ENCODE peak calls at places on chromosomes 7 and 10, in five cellular contexts. One of them, this sample, is unnamed.

GRCh38 chr7:71625534-71625933 is 493.6 kb downstream of the GALNT17 start:
- DNase-seq in C1 segment of cervical spinal cord: no peak
- DNase-seq in WTC11: no peak
- DNase-seq in retina: no peak
- DNase-seq in amygdala: no peak
- DNase-seq in this sample: no peak

GRCh38 chr10:77317221-77317620 is 320.4 kb downstream of the KCNMA1 start:
- DNase-seq in C1 segment of cervical spinal cord: no peak
- DNase-seq in WTC11: no peak
- DNase-seq in retina: no peak
- DNase-seq in amygdala: no peak
- DNase-seq in this sample: no peak

GRCh38 chr7:29854257-29854938 is 48.1 kb downstream of the WIPF3 start:
- DNase-seq in C1 segment of cervical spinal cord: no peak
- DNase-seq in WTC11: no peak
- DNase-seq in retina: no peak
- DNase-seq in amygdala: no peak
- DNase-seq in this sample: no peak

GRCh38 chr10:127338391-127339108 is 142.2 kb upstream of the INSYN2A start:
- DNase-seq in C1 segment of cervical spinal cord: no peak
- DNase-seq in WTC11: no peak
- DNase-seq in retina: no peak
- DNase-seq in amygdala: no peak
- DNase-seq in this sample: no peak

GRCh38 chr7:138500892-138501291 is 40.8 kb downstream of the TRIM24 start:
- DNase-seq in C1 segment of cervical spinal cord: no peak
- DNase-seq in WTC11: no peak
- DNase-seq in retina: no peak
- DNase-seq in amygdala: no peak
- DNase-seq in this sample: no peak

GRCh38 chr7:24981544-24981951 is 1.6 kb upstream of the OSBPL3 start:
- DNase-seq in C1 segment of cervical spinal cord: peak; percentile 46
- DNase-seq in WTC11: peak; percentile 32
- DNase-seq in retina: peak; percentile 83
- DNase-seq in amygdala: peak; percentile 44
- DNase-seq in this sample: peak; percentile 31

GRCh38 chr7:41110186-41110585 is 592.7 kb downstream of the INHBA start:
- DNase-seq in C1 segment of cervical spinal cord: no peak
- DNase-seq in WTC11: no peak
- DNase-seq in retina: no peak
- DNase-seq in amygdala: no peak
- DNase-seq in this sample: no peak

GRCh38 chr7:139339025-139339424 is 2.1 kb upstream of the FMC1 start:
- DNase-seq in C1 segment of cervical spinal cord: no peak
- DNase-seq in WTC11: no peak
- DNase-seq in retina: no peak
- DNase-seq in amygdala: no peak
- DNase-seq in this sample: no peak

GRCh38 chr7:73702226-73702625 is 17.2 kb downstream of the STX1A start:
- DNase-seq in C1 segment of cervical spinal cord: no peak
- DNase-seq in WTC11: no peak
- DNase-seq in retina: no peak
- DNase-seq in amygdala: no peak
- DNase-seq in this sample: no peak

GRCh38 chr7:84720456-84721097 is 466.3 kb downstream of the SEMA3D start:
- DNase-seq in C1 segment of cervical spinal cord: no peak
- DNase-seq in WTC11: no peak
- DNase-seq in retina: no peak
- DNase-seq in amygdala: no peak
- DNase-seq in this sample: no peak

GRCh38 chr10:132229834-132230556 is 43.2 kb downstream of the DPYSL4 start:
- DNase-seq in C1 segment of cervical spinal cord: peak; percentile 14
- DNase-seq in WTC11: no peak
- DNase-seq in retina: peak; percentile 58
- DNase-seq in amygdala: no peak
- DNase-seq in this sample: no peak

GRCh38 chr7:142585425-142585824 is 163.8 kb upstream of the PRSS1 start:
- DNase-seq in C1 segment of cervical spinal cord: no peak
- DNase-seq in WTC11: no peak
- DNase-seq in retina: no peak
- DNase-seq in amygdala: no peak
- DNase-seq in this sample: no peak

GRCh38 chr10:60390224-60390626 is 550 bp upstream of the ANK3 start:
- DNase-seq in C1 segment of cervical spinal cord: no peak
- DNase-seq in WTC11: no peak
- DNase-seq in retina: peak; percentile 64
- DNase-seq in amygdala: no peak
- DNase-seq in this sample: no peak

GRCh38 chr10:48609899-48610584 is 5.2 kb upstream of the ARHGAP22 start:
- DNase-seq in C1 segment of cervical spinal cord: no peak
- DNase-seq in WTC11: no peak
- DNase-seq in retina: no peak
- DNase-seq in amygdala: no peak
- DNase-seq in this sample: no peak

GRCh38 chr7:108086962-108087361 is 43.2 kb downstream of the LAMB4 start:
- DNase-seq in C1 segment of cervical spinal cord: no peak
- DNase-seq in WTC11: no peak
- DNase-seq in retina: no peak
- DNase-seq in amygdala: no peak
- DNase-seq in this sample: no peak

GRCh38 chr7:45407730-45408406 is 166.3 kb upstream of the ADCY1 start:
- DNase-seq in C1 segment of cervical spinal cord: no peak
- DNase-seq in WTC11: peak; percentile 76
- DNase-seq in retina: peak; percentile 19
- DNase-seq in amygdala: no peak
- DNase-seq in this sample: peak; percentile 29

GRCh38 chr7:143305423-143306070 is 10.4 kb upstream of the CLCN1 start:
- DNase-seq in C1 segment of cervical spinal cord: peak; percentile 7
- DNase-seq in WTC11: peak; percentile 85
- DNase-seq in retina: peak; percentile 22
- DNase-seq in amygdala: peak; percentile 48
- DNase-seq in this sample: no peak

GRCh38 chr7:104857458-104858425 is 156.3 kb upstream of the KMT2E start:
- DNase-seq in C1 segment of cervical spinal cord: no peak
- DNase-seq in WTC11: no peak
- DNase-seq in retina: no peak
- DNase-seq in amygdala: no peak
- DNase-seq in this sample: no peak

GRCh38 chr7:147915781-147916180 is 674.8 kb upstream of the C7orf33 start:
- DNase-seq in C1 segment of cervical spinal cord: no peak
- DNase-seq in WTC11: no peak
- DNase-seq in retina: no peak
- DNase-seq in amygdala: no peak
- DNase-seq in this sample: no peak

GRCh38 chr10:113646337-113647201 is 17.3 kb downstream of the NRAP start:
- DNase-seq in C1 segment of cervical spinal cord: peak; percentile 56
- DNase-seq in WTC11: no peak
- DNase-seq in retina: no peak
- DNase-seq in amygdala: peak; percentile 30
- DNase-seq in this sample: peak; percentile 6

GRCh38 chr10:119431034-119431767 is 111.3 kb downstream of the RGS10 start:
- DNase-seq in C1 segment of cervical spinal cord: no peak
- DNase-seq in WTC11: no peak
- DNase-seq in retina: no peak
- DNase-seq in amygdala: no peak
- DNase-seq in this sample: no peak

GRCh38 chr7:55019691-55020480 is 1.1 kb downstream of the EGFR start:
- DNase-seq in C1 segment of cervical spinal cord: no peak
- DNase-seq in WTC11: peak; percentile 52
- DNase-seq in retina: peak; percentile 74
- DNase-seq in amygdala: no peak
- DNase-seq in this sample: no peak

GRCh38 chr7:5695709-5696345 is 85.6 kb downstream of the RNF216 start:
- DNase-seq in C1 segment of cervical spinal cord: no peak
- DNase-seq in WTC11: no peak
- DNase-seq in retina: no peak
- DNase-seq in amygdala: no peak
- DNase-seq in this sample: no peak

GRCh38 chr7:136956671-136957070 is 88.2 kb downstream of the CHRM2 start:
- DNase-seq in C1 segment of cervical spinal cord: no peak
- DNase-seq in WTC11: no peak
- DNase-seq in retina: peak; percentile 5
- DNase-seq in amygdala: no peak
- DNase-seq in this sample: no peak

GRCh38 chr10:89458289-89458688 is 43.9 kb downstream of the IFIT5 start:
- DNase-seq in C1 segment of cervical spinal cord: no peak
- DNase-seq in WTC11: no peak
- DNase-seq in retina: no peak
- DNase-seq in amygdala: no peak
- DNase-seq in this sample: no peak

GRCh38 chr7:2041496-2042367 is 191.0 kb downstream of the MAD1L1 start:
- DNase-seq in C1 segment of cervical spinal cord: no peak
- DNase-seq in WTC11: peak; percentile 5
- DNase-seq in retina: peak; percentile 1
- DNase-seq in amygdala: no peak
- DNase-seq in this sample: no peak

This sample was measured in anterior cingulate cortex.